ENCODE peak calls at places on chromosomes 6 and 20, in six cellular contexts. G is H1, A is mesenchymal stem cell, I is neuronal stem cell, B is H9, L is IMR-90. Y is an unnamed sample.

GRCh38 chr6:17015551-17016381 is 86.1 kb upstream of the STMND1 start:
- DNase-seq in L (no peak), B (peak; percentile 39), A (no peak), I (no peak), G (no peak), Y (peak; percentile 2)

GRCh38 chr6:38114976-38115632 is 295.6 kb downstream of the ZFAND3 start:
- DNase-seq in L (peak; percentile 57), B (no peak), A (no peak), G (no peak), I (no peak), Y (peak; percentile 47)

GRCh38 chr6:130604869-130605401 is 222.3 kb upstream of the SMLR1 start:
- DNase-seq in G (no peak), A (no peak), B (no peak), L (no peak), I (no peak), Y (no peak)

GRCh38 chr20:36153754-36154695 is 515 bp upstream of the EPB41L1 start:
- DNase-seq in L (peak; percentile 59), I (peak; percentile 62), G (no peak), A (peak; percentile 75), B (peak; percentile 85), Y (peak; percentile 64)

GRCh38 chr6:72715119-72715518 is 93.3 kb downstream of the KCNQ5 start:
- DNase-seq in I (no peak), L (no peak), B (no peak), A (no peak), G (no peak), Y (no peak)

GRCh38 chr6:139336488-139336887 is 38.0 kb downstream of the CITED2 start:
- DNase-seq in B (no peak), I (no peak), A (no peak), L (peak; percentile 41), G (no peak), Y (no peak)

GRCh38 chr6:116461563-116462507 is 660 bp downstream of the CALHM6 start:
- DNase-seq in B (peak; percentile 84), G (peak; percentile 60), I (peak; percentile 68), L (peak; percentile 47), A (peak; percentile 47), Y (peak; percentile 90)

GRCh38 chr20:43537921-43538854 is 20.6 kb upstream of the SGK2 start:
- DNase-seq in I (peak; percentile 41), B (peak; percentile 68), G (no peak), L (peak; percentile 60), A (peak; percentile 66), Y (peak; percentile 60)

GRCh38 chr20:14415492-14415891 is 78.1 kb upstream of the FLRT3 start:
- DNase-seq in L (no peak), I (no peak), A (no peak), G (no peak), B (no peak), Y (peak; percentile 47)

GRCh38 chr6:138088307-138088744 is 18.9 kb downstream of the PERP start:
- DNase-seq in A (peak; percentile 91), B (no peak), G (no peak), I (no peak), L (peak; percentile 97), Y (peak; percentile 47)

GRCh38 chr6:113412589-113413367 is 444.4 kb upstream of the MARCKS start:
- DNase-seq in L (no peak), G (no peak), B (no peak), A (peak; percentile 37), I (no peak), Y (peak; percentile 29)

GRCh38 chr6:155313602-155314091 is 637 bp downstream of the TFB1M start:
- DNase-seq in L (no peak), I (no peak), G (no peak), B (no peak), A (no peak), Y (no peak)

GRCh38 chr20:5402903-5403531 is 86.3 kb upstream of the PROKR2 start:
- DNase-seq in G (no peak), B (peak; percentile 60), A (peak; percentile 20), I (peak; percentile 6), L (peak; percentile 11), Y (peak; percentile 54)

GRCh38 chr20:5221078-5221430 is 94.2 kb downstream of the CDS2 start:
- DNase-seq in G (no peak), L (no peak), I (no peak), B (no peak), A (no peak), Y (no peak)

GRCh38 chr6:142374965-142375733 is 73.3 kb downstream of the ADGRG6 start:
- DNase-seq in G (no peak), A (peak; percentile 83), L (peak; percentile 83), I (peak; percentile 26), B (no peak), Y (peak; percentile 66)

GRCh38 chr6:19472168-19472567 is 365.0 kb upstream of the ID4 start:
- DNase-seq in L (peak; percentile 73), B (no peak), A (peak; percentile 73), G (no peak), I (no peak), Y (peak; percentile 60)

GRCh38 chr6:6546318-6547110 is 42.0 kb upstream of the LY86 start:
- DNase-seq in L (peak; percentile 1), I (peak; percentile 47), B (peak; percentile 73), A (peak; percentile 21), G (no peak), Y (peak; percentile 64)

GRCh38 chr6:3384346-3385143 is 72.3 kb downstream of the SLC22A23 start:
- DNase-seq in I (no peak), B (no peak), L (no peak), A (no peak), G (no peak), Y (no peak)

GRCh38 chr6:113495521-113495920 is 361.6 kb upstream of the MARCKS start:
- DNase-seq in G (no peak), B (no peak), L (peak; percentile 87), I (no peak), A (peak; percentile 67), Y (peak; percentile 31)

GRCh38 chr6:40701352-40702007 is 114.3 kb upstream of the LRFN2 start:
- DNase-seq in B (no peak), L (no peak), I (no peak), A (no peak), G (no peak), Y (no peak)

GRCh38 chr6:166417285-166417691 is 34.5 kb upstream of the MPC1 start:
- DNase-seq in A (no peak), G (no peak), I (no peak), L (no peak), B (no peak), Y (no peak)

GRCh38 chr6:2999005-2999620 is 581 bp upstream of the NQO2 start:
- DNase-seq in G (no peak), A (peak; percentile 95), I (no peak), L (peak; percentile 78), B (no peak), Y (no peak)

GRCh38 chr20:49052334-49052733 is 6.2 kb downstream of the CSE1L start:
- DNase-seq in B (no peak), I (no peak), G (no peak), L (peak; percentile 27), A (no peak), Y (peak; percentile 56)

GRCh38 chr6:106452628-106453027 is 92.1 kb downstream of the CRYBG1 start:
- DNase-seq in L (no peak), I (no peak), B (no peak), G (no peak), A (no peak), Y (no peak)

GRCh38 chr20:973785-974194 is 28.3 kb downstream of the RSPO4 start:
- DNase-seq in G (no peak), B (peak; percentile 66), I (no peak), A (peak; percentile 32), L (peak; percentile 10), Y (peak; percentile 84)

GRCh38 chr6:158142789-158143188 is 25.3 kb downstream of the SERAC1 start:
- DNase-seq in B (no peak), I (no peak), G (no peak), A (peak; percentile 23), L (peak; percentile 88), Y (no peak)

GRCh38 chr6:34246563-34247391 is 2.0 kb downstream of the SMIM29 start:
- DNase-seq in B (peak; percentile 89), G (no peak), I (no peak), A (peak; percentile 65), L (peak; percentile 46), Y (peak; percentile 88)

GRCh38 chr6:144886682-144887081 is 601.5 kb downstream of the UTRN start:
- DNase-seq in L (no peak), G (no peak), B (no peak), A (no peak), I (no peak), Y (peak; percentile 44)

GRCh38 chr6:137942736-137943135 is 75.7 kb downstream of the TNFAIP3 start:
- DNase-seq in L (no peak), G (no peak), B (no peak), I (no peak), A (no peak), Y (no peak)

GRCh38 chr6:103153016-103153415 is 1706.7 kb downstream of the HACE1 start:
- DNase-seq in G (no peak), A (no peak), B (no peak), I (no peak), L (no peak), Y (no peak)

GRCh38 chr6:103154779-103155572 is 1704.7 kb downstream of the HACE1 start:
- DNase-seq in G (no peak), I (no peak), A (no peak), B (no peak), L (no peak), Y (no peak)
- H3K4me2 ChIP-seq in G (no peak overlapping the region), I (no peak overlapping the region), A (no peak overlapping the region), B (no peak overlapping the region), L (no peak overlapping the region), Y (no peak overlapping the region)

GRCh38 chr20:40470313-40471260 is 218.4 kb downstream of the MAFB start:
- DNase-seq in L (no peak), G (no peak), I (no peak), A (no peak), B (no peak), Y (no peak)
- H2BK15ac ChIP-seq in L (no peak overlapping the region), G (no peak overlapping the region), I (no peak overlapping the region), A (no peak overlapping the region), B (no peak overlapping the region), Y (peak overlapping the region; percentile 28)

GRCh38 chr6:389143-389542 is 2.4 kb upstream of the IRF4 start:
- DNase-seq in L (no peak), I (no peak), B (no peak), A (no peak), G (no peak), Y (no peak)
- H3K4me2 ChIP-seq in L (no peak overlapping the region), I (no peak overlapping the region), B (no peak overlapping the region), A (no peak overlapping the region), G (no peak overlapping the region), Y (no peak overlapping the region)

DNA sequence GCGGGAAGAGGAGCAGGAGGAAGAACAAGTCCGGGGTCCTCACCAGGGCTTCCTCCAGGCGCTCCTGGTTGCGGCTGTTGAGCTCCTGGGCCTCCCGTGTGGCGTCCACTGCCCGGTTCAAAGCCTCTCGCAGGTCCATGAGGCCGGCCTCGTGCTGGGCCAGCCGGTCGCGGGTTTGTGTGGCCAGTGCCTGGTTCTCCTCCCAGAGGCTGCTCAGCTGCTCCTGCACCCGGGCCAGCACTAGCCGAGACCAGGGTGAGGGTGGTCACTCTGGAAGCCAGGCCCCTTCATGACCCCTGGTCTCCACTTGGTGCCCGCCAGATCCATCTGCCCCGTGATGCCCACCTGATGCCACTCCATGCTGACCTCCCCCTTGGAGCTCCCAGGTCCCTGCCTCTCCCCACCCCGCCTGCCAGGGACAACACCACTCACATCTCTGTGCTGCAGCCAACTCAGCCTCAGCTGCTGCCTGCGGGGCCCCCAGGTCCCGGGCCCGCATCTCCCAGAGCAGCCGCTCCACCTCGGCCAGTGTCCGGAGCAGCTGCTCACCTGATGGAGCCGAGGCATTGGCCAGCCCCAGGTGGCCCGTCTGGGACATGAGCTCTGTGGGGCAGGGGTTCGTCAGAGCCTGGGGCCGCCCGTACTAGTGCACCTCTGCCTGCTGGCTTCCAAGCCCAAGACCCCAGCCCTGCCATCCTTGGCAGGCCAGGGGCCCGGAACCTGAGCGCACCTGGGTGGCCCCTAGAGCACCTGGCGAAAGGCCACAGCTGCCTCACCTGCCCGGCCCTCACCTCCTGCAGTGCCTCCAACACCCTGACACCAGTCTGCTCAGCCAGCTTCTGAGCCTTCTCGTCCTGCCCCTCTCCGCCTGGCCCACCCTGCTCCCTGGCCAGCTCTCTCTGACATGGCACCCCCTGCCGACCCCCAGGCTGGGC is 15.9 kb downstream of the ADRM1 start:
- DNase-seq in L (no peak), G (no peak), B (no peak), A (peak; percentile 36), I (no peak), Y (no peak)
- H2BK15ac ChIP-seq in L (no peak overlapping the region), G (no peak overlapping the region), B (no peak overlapping the region), A (no peak overlapping the region), I (no peak overlapping the region), Y (no peak overlapping the region)